ENCODE peak calls at places on chromosomes 16 and 17, in five cellular contexts. Q is H1, E is pancreas, U is AG09309, M is hypothalamus. X is an unnamed sample.

GRCh38 chr16:69106491-69107291 is 1.2 kb downstream of the HAS3 start:
- DNase-seq in U (no peak), Q (no peak), E (peak), M (no peak), X (no peak)

GRCh38 chr17:54666559-54666958 is 234.1 kb upstream of the TOM1L1 start:
- DNase-seq in Q (no peak), E (no peak), M (no peak), U (no peak), X (no peak)

GRCh38 chr16:11675561-11676511 is 7.6 kb downstream of the SNN start:
- DNase-seq in Q (no peak), U (no peak), M (no peak), E (peak), X (no peak)

GRCh38 chr17:1629647-1630310 is 1.1 kb upstream of the SLC43A2 start:
- DNase-seq in U (no peak), E (peak), M (peak), Q (no peak), X (peak)

GRCh38 chr16:2040031-2040430 is 7.6 kb downstream of the NTHL1 start:
- DNase-seq in Q (no peak), U (no peak), E (no peak), M (no peak), X (no peak)

GRCh38 chr16:22380529-22380928 is 6.1 kb upstream of the CDR2 start:
- DNase-seq in Q (no peak), E (no peak), M (no peak), U (no peak), X (no peak)

GRCh38 chr16:82229800-82230619 is 60.0 kb upstream of the MPHOSPH6 start:
- DNase-seq in M (peak), U (peak), E (peak), Q (peak), X (peak)

GRCh38 chr16:72938426-72939164 is 109.3 kb downstream of the ZFHX3 start:
- DNase-seq in Q (no peak), M (no peak), E (peak), U (no peak), X (no peak)

GRCh38 chr17:15944720-15945492 is at the start of gene ADORA2B:
- DNase-seq in U (no peak), M (peak), Q (no peak), E (peak), X (peak)

GRCh38 chr16:48261569-48261968 is 14.2 kb upstream of the ABCC11 start:
- DNase-seq in M (no peak), Q (no peak), U (no peak), E (no peak), X (no peak)

GRCh38 chr17:1095853-1096675 is 83.7 kb downstream of the ABR start:
- DNase-seq in U (no peak), Q (no peak), M (no peak), E (no peak), X (no peak)

GRCh38 chr17:78325076-78325712 is 34.7 kb downstream of the SOCS3 start:
- DNase-seq in Q (no peak), M (no peak), E (no peak), U (no peak), X (no peak)

GRCh38 chr17:79843475-79843916 is 4.3 kb upstream of the CBX4 start:
- DNase-seq in M (no peak), U (no peak), E (peak), Q (no peak), X (peak)

GRCh38 chr17:32335647-32336046 is 6.3 kb downstream of the C17orf75 start:
- DNase-seq in M (no peak), Q (no peak), U (peak), E (no peak), X (no peak)

GRCh38 chr17:17131876-17132275 is 74.3 kb downstream of the PLD6 start:
- DNase-seq in E (no peak), M (no peak), U (no peak), Q (no peak), X (no peak)

GRCh38 chr16:81908466-81909230 is 102.6 kb downstream of the SDR42E1 start:
- DNase-seq in M (no peak), Q (no peak), U (no peak), E (no peak), X (no peak)

GRCh38 chr16:47013910-47014309 is 40.4 kb upstream of the DNAJA2 start:
- DNase-seq in U (no peak), M (no peak), Q (no peak), E (no peak), X (no peak)

GRCh38 chr16:66292241-66292935 is 74.1 kb upstream of the CDH5 start:
- DNase-seq in U (no peak), M (no peak), E (peak), Q (no peak), X (no peak)

X was measured in activated B cell treated with CpG ODN at 0.5 μM for 24 hours.